ENCODE peak calls at places on chromosomes 16 and 17, in six cellular contexts. B is A549, I is WTC11, H is H1, F is K562, R is endothelial cell of umbilical vein. D is an unnamed sample.

GRCh38 chr16:27779719-27780161 is 229.8 kb downstream of the KATNIP start:
- DNase-seq in B (peak), I (peak), H (peak), F (peak), R (no peak), D (peak)

GRCh38 chr17:50209472-50210248 is 8.2 kb upstream of the COL1A1 start:
- DNase-seq in B (no peak), I (peak), H (no peak), F (peak), R (no peak), D (no peak)

GRCh38 chr16:73739049-73739769 is 557.4 kb upstream of the PSMD7 start:
- DNase-seq in B (no peak), I (no peak), H (no peak), F (no peak), R (no peak), D (no peak)

GRCh38 chr17:8004899-8005298 is 2.5 kb downstream of the GUCY2D start:
- DNase-seq in B (no peak), I (no peak), H (no peak), F (no peak), R (no peak), D (no peak)

GRCh38 chr16:82995927-82996441 is 369.2 kb downstream of the CDH13 start:
- DNase-seq in B (no peak), I (no peak), H (no peak), F (no peak), R (peak), D (no peak)

GRCh38 chr17:4155980-4156620 is 13.1 kb downstream of the CYB5D2 start:
- DNase-seq in B (no peak), I (no peak), H (no peak), F (no peak), R (no peak), D (no peak)

GRCh38 chr17:80012751-80013741 is 22.6 kb downstream of the TBC1D16 start:
- DNase-seq in B (no peak), I (no peak), H (no peak), F (no peak), R (no peak), D (no peak)

GRCh38 chr16:80665356-80665755 is 124.6 kb downstream of the DYNLRB2 start:
- DNase-seq in B (no peak), I (no peak), H (no peak), F (no peak), R (no peak), D (no peak)

GRCh38 chr16:49588061-49588460 is 214.5 kb downstream of the C16orf78 start:
- DNase-seq in B (no peak), I (peak), H (no peak), F (no peak), R (no peak), D (no peak)

GRCh38 chr17:55811536-55811935 is 60.7 kb downstream of the PCTP start:
- DNase-seq in B (no peak), I (no peak), H (no peak), F (no peak), R (no peak), D (no peak)

GRCh38 chr17:55812323-55812722 is 61.5 kb downstream of the PCTP start:
- DNase-seq in B (no peak), I (no peak), H (no peak), F (no peak), R (no peak), D (no peak)

DNA sequence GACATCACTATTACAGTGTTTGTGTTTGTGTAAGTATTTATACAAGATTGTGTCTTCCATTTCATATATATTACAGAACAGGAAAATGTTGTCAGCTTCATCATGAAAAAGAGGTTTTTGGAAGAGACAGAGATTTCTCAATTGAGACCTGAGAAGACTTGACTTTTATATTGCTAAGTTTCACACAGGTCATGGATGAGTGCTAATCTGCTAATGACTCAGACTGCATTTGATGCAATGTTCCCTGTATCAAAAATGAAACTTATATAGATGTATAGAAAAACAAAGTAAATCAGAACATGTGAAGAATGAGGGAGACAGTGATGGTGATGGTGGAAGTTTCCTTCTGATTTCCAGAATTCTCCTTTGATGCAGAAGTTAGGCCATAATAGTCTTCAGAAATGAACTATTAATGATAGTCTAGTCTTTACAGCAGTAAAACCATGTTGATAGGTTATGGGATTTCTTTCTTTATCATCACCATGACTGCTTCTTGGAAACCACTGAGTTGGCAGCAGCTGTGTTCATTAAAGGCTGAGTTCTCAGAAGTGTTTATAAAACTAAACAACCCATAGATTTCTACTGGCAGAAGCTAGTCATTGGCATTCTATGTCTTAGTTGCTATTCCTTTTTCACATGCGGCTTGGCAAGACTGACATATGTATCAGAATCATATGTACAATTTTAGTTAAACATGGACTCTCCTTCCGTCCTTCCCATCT is 56.1 kb downstream of the PCTP start:
- DNase-seq in B (no peak), I (no peak), H (no peak), F (no peak), R (no peak), D (no peak)
- TF ChIP-seq JUN in B (no peak), I (no peak), H (no peak), F (no peak), R (no peak), D (no peak)

GRCh38 chr16:86897486-86897885 is 319.1 kb downstream of the FOXL1 start:
- DNase-seq in B (no peak), I (no peak), H (no peak), F (no peak), R (no peak), D (no peak)
- TF ChIP-seq JUN in B (no peak), I (no peak), H (no peak), F (no peak), R (no peak), D (no peak)

GRCh38 chr16:48561960-48562393 is 48.0 kb downstream of the N4BP1 start:
- DNase-seq in B (no peak), I (no peak), H (no peak), F (no peak), R (peak), D (peak)
- TF ChIP-seq JUN in B (no peak), I (no peak), H (no peak), F (no peak), R (no peak), D (no peak)

GRCh38 chr16:66402591-66403230 is 24.4 kb upstream of the BEAN1 start:
- DNase-seq in B (no peak), I (no peak), H (no peak), F (no peak), R (no peak), D (no peak)

GRCh38 chr16:66402166-66402565 is 24.9 kb upstream of the BEAN1 start:
- DNase-seq in B (no peak), I (no peak), H (no peak), F (no peak), R (no peak), D (no peak)

GRCh38 chr16:66401610-66402009 is 25.5 kb upstream of the BEAN1 start:
- DNase-seq in B (no peak), I (no peak), H (no peak), F (no peak), R (no peak), D (no peak)

GRCh38 chr16:66405057-66405783 is 21.9 kb upstream of the BEAN1 start:
- DNase-seq in B (no peak), I (no peak), H (no peak), F (no peak), R (no peak), D (no peak)

DNA sequence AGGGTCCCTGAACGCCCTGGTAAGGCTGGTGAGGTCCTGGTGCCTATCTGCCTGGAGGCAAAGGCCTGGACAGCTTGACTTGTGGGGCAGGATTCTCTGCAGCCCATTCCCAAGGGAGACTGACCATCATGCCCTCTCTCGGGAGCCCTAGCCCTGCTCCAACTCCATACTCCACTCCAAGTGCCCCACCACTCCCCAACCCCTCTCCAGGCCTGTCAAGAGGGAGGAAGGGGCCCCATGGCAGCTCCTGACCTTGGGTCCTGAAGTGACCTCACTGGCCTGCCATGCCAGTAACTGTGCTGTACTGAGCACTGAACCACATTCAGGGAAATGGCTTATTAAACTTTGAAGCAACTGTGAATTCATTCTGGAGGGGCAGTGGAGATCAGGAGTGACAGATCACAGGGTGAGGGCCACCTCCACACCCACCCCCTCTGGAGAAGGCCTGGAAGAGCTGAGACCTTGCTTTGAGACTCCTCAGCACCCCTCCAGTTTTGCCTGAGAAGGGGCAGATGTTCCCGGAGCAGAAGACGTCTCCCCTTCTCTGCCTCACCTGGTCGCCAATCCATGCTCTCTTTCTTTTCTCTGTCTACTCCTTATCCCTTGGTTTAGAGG is 23.5 kb upstream of the BEAN1 start:
- DNase-seq in B (no peak), I (no peak), H (no peak), F (no peak), R (no peak), D (no peak)
- TF ChIP-seq JUN in B (no peak), I (no peak), H (no peak), F (no peak), R (no peak), D (no peak)

GRCh38 chr17:75623386-75623785 is 9.8 kb upstream of the SMIM5 start:
- DNase-seq in B (no peak), I (no peak), H (no peak), F (no peak), R (no peak), D (no peak)
- TF ChIP-seq JUN in B (no peak), I (no peak), H (no peak), F (no peak), R (no peak), D (no peak)

DNA sequence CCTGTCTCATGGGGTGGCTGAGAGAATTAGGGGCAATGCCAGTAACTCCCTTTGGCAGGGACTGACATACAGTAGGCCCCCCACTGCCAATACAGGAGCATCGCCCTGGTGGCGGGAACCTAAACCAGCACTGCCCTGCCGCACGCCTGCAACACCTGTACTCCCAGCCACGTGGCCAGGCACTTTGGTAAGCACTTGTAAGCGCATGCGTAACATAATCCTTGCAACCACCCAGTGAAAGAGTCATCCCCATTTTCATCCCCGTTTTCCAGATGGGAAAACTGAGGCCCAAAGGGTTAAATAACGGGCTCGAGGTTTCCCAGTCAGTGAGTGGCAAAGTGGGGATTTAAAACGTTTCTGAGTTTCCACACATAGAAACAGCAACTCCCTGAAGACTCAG is 17.5 kb downstream of the SCN4A start:
- DNase-seq in B (no peak), I (no peak), H (no peak), F (no peak), R (no peak), D (no peak)
- TF ChIP-seq JUN in B (no peak), I (no peak), H (no peak), F (no peak), R (no peak), D (no peak)

GRCh38 chr16:10950393-10950792 is 6.0 kb downstream of the CLEC16A start:
- DNase-seq in B (no peak), I (no peak), H (no peak), F (no peak), R (no peak), D (no peak)

GRCh38 chr16:10947211-10947787 is 2.9 kb downstream of the CLEC16A start:
- DNase-seq in B (no peak), I (no peak), H (no peak), F (peak), R (no peak), D (no peak)

GRCh38 chr16:10951016-10951415 is 6.7 kb downstream of the CLEC16A start:
- DNase-seq in B (no peak), I (no peak), H (no peak), F (no peak), R (no peak), D (no peak)

GRCh38 chr16:10946308-10946707 is 1.9 kb downstream of the CLEC16A start:
- DNase-seq in B (no peak), I (peak), H (no peak), F (no peak), R (no peak), D (no peak)

DNA sequence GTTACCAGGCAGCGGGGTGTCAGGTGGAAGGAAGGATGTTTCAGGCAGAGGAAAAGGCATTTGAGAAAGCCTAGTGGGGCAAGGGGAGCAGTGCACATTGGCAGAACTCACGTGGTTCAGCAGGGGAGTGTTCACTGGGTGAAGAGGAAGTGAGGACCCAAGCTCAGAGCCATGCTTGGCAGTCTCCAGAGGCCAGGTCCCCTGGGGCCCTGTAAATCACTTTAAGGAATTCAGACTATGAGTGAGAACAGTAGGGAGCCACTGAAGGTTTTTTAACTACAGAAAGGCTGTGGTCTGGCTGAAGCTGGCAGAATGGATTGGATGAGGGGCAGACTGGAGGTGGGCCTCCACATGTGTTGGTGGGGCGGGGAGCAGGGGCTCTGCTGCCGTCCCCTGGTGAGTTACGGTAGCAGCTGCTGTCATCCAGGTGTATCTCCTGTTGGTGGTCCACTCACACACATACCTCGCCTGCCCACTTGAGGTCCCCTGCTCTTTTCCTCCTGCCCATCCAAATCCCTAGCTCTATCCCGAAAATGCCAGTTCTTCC is 5.1 kb downstream of the CLEC16A start:
- DNase-seq in B (peak), I (peak), H (peak), F (no peak), R (no peak), D (no peak)
- TF ChIP-seq JUN in B (no peak), I (no peak), H (no peak), F (no peak), R (no peak), D (no peak)

GRCh38 chr17:493666-494065 is 141.1 kb upstream of the RPH3AL start:
- DNase-seq in B (no peak), I (no peak), H (no peak), F (no peak), R (no peak), D (no peak)

GRCh38 chr17:492015-492399 is 139.4 kb upstream of the RPH3AL start:
- DNase-seq in B (no peak), I (no peak), H (no peak), F (no peak), R (no peak), D (no peak)

GRCh38 chr17:489758-490329 is 137.2 kb upstream of the RPH3AL start:
- DNase-seq in B (peak), I (peak), H (no peak), F (peak), R (peak), D (peak)

GRCh38 chr17:488993-489757 is 136.6 kb upstream of the RPH3AL start:
- DNase-seq in B (peak), I (peak), H (no peak), F (no peak), R (peak), D (peak)

DNA sequence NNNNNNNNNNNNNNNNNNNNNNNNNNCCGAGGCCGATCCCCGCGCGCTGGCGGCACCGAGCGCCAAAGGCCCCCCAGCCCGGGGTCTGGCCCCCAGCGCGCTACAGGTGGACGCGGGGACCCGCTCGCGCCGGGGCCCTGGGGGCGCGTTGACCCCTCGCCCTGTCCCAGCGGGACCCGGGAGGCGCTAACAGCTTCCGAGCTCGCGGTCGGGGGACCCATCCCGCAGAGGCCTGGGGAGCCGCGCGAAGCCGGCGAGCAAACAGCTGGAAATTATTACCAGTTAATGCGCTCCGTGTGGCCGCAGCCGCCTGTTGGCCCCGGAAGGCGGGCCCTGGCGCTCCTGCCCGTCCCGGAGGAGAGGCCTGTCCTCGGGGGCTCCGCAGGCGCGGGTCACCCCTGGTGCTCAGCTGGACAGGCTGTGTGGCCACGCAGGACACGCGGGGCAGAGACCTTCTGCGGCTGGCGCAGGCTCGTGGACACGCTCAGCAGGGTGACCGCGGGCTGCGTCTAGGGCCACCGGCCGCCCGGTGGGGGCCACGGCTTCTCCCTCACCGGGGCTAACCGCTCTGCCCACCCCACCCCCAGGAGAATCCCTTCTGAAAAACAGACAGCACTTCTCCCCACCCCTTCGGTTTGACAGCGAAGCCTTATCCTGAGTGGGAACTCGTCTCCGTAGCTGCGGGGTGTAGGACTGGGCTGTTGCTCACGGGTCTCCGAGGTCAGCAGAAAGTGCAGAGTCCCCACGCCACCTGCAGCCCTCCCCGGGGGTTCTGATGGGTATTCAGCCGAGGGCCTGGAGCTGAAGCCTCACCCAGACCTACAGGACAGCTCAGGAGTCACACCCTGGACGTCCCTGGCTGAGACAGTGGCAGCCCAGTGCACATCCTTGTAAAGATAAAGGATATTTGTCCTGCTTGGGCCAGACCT is 138.7 kb upstream of the RPH3AL start:
- DNase-seq in B (peak), I (peak), H (no peak), F (peak), R (peak), D (peak)
- TF ChIP-seq JUN in B (no peak), I (no peak), H (no peak), F (no peak), R (no peak), D (no peak)

GRCh38 chr17:27976331-27976730 is 66.1 kb upstream of the NLK start:
- DNase-seq in B (no peak), I (no peak), H (no peak), F (no peak), R (no peak), D (no peak)
- TF ChIP-seq JUN in B (no peak), I (no peak), H (no peak), F (no peak), R (no peak), D (no peak)

DNA sequence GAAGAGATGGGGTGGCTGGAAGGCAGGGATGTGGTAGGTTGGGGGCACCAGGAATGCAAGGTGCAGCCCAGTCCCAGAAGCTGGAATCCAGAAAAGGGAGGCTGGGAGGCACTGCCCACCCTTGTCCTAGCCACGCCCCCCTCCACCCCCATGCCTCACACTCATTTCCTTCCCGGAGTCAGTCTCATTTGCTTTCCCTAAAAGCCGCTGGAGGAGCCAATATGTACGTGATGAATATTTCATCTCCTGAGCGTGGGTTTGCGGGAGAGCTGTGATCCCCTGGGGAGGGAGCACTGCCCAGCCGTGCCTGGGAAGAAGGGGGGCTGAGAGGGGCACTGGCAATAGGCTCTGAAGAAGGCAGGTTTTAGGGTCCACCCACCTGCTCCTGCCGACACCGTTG is 124.5 kb upstream of the LHX1 start:
- DNase-seq in B (no peak), I (peak), H (no peak), F (no peak), R (peak), D (no peak)
- TF ChIP-seq JUN in B (no peak), I (no peak), H (no peak), F (no peak), R (no peak), D (no peak)

D was measured in HepG2.